ENCODE peak calls at places on chromosomes 1 and 21, in four cellular contexts. E is heart left ventricle, N is lower lobe of right lung, O is mammary epithelial cell. F is an unnamed sample.

GRCh38 chr1:157770442-157771043 is 6.4 kb downstream of the FCRL2 start:
- DNase-seq in E (no peak), N (no peak), O (no peak), F (no peak)

GRCh38 chr21:28337319-28337718 is 655.4 kb downstream of the LTN1 start:
- DNase-seq in E (no peak), N (no peak), O (peak), F (no peak)

GRCh38 chr1:169586395-169587255 is at the start of gene F5:
- DNase-seq in E (peak), N (peak), O (peak), F (peak)

GRCh38 chr1:209220048-209220524 is 363.4 kb upstream of the CAMK1G start:
- DNase-seq in E (no peak), N (no peak), O (peak), F (no peak)

GRCh38 chr1:212638419-212639151 is 30.0 kb downstream of the ATF3 start:
- DNase-seq in E (peak), N (no peak), O (no peak), F (no peak)

GRCh38 chr1:219733511-219733910 is 120.6 kb upstream of the ZC3H11B start:
- DNase-seq in E (no peak), N (no peak), O (no peak), F (no peak)

GRCh38 chr1:18618546-18619466 is 11.8 kb upstream of the PAX7 start:
- DNase-seq in E (no peak), N (no peak), O (peak), F (no peak)

GRCh38 chr1:151711940-151712339 is 4.7 kb downstream of the CELF3 start:
- DNase-seq in E (no peak), N (no peak), O (no peak), F (no peak)

GRCh38 chr1:203325418-203326091 is 20.2 kb downstream of the BTG2 start:
- DNase-seq in E (peak), N (peak), O (no peak), F (no peak)

GRCh38 chr1:8815582-8816285 is 1.7 kb downstream of the RERE start:
- DNase-seq in E (no peak), N (no peak), O (peak), F (no peak)

GRCh38 chr1:199956005-199956404 is 71.5 kb upstream of the NR5A2 start:
- DNase-seq in E (no peak), N (no peak), O (no peak), F (no peak)

GRCh38 chr21:37863842-37864241 is 52.4 kb downstream of the KCNJ6 start:
- DNase-seq in E (no peak), N (peak), O (no peak), F (no peak)

GRCh38 chr1:39694026-39694425 is 2.8 kb upstream of the HPCAL4 start:
- DNase-seq in E (no peak), N (no peak), O (no peak), F (no peak)

GRCh38 chr1:10529772-10530171 is 55.0 kb downstream of the PEX14 start:
- DNase-seq in E (no peak), N (no peak), O (no peak), F (no peak)
- H3K4me3 ChIP-seq in E (no peak), N (peak), O (no peak), F (no peak)

GRCh38 chr1:97135972-97136371 is 414.4 kb downstream of the PTBP2 start:
- DNase-seq in E (no peak), N (no peak), O (no peak), F (no peak)

GRCh38 chr1:97136971-97137370 is 415.4 kb downstream of the PTBP2 start:
- DNase-seq in E (no peak), N (no peak), O (no peak), F (no peak)

GRCh38 chr1:97139512-97139911 is 417.9 kb downstream of the PTBP2 start:
- DNase-seq in E (no peak), N (no peak), O (peak), F (no peak)

GRCh38 chr1:97137862-97138514 is 416.4 kb downstream of the PTBP2 start:
- DNase-seq in E (peak), N (no peak), O (peak), F (no peak)

DNA sequence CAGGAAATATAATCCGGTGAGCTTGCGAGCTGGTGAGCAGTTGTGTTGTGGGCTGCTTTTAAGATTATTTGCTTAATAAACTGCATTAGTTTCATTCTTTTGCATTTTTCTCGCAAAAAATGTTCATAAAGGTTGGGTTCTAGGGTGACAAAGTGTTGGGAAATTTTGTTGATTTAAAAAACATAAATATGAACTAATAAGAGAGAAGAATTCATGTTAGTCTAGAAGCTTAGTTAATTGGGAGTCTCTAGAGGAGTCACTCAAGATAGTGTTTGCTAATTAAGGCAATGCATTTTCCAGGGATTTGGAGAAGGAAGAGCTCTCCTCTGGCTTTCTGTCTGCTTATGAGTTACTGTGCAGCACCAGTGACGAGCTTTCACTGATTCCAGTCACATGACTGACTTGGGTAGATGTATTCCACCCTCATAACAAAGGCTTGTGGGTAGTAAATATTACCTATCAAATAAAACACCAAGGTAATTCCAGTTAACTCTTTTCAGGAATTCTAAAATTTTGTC is 417.0 kb downstream of the PTBP2 start:
- DNase-seq in E (no peak), N (no peak), O (no peak), F (no peak)
- H3K4me3 ChIP-seq in E (peak), N (no peak), O (no peak), F (no peak)

GRCh38 chr1:5623399-5623798 is 368.8 kb downstream of the NPHP4 start:
- DNase-seq in E (no peak), N (no peak), O (no peak), F (no peak)
- H3K4me3 ChIP-seq in E (no peak), N (no peak), O (no peak), F (no peak)

GRCh38 chr1:94726981-94727685 is 93.0 kb upstream of the SLC44A3 start:
- DNase-seq in E (no peak), N (no peak), O (peak), F (no peak)

GRCh38 chr1:94731891-94732290 is 88.3 kb upstream of the SLC44A3 start:
- DNase-seq in E (no peak), N (no peak), O (no peak), F (no peak)

GRCh38 chr1:94730450-94730849 is 89.7 kb upstream of the SLC44A3 start:
- DNase-seq in E (no peak), N (no peak), O (no peak), F (no peak)

GRCh38 chr1:94727846-94728715 is 92.1 kb upstream of the SLC44A3 start:
- DNase-seq in E (no peak), N (no peak), O (peak), F (peak)

DNA sequence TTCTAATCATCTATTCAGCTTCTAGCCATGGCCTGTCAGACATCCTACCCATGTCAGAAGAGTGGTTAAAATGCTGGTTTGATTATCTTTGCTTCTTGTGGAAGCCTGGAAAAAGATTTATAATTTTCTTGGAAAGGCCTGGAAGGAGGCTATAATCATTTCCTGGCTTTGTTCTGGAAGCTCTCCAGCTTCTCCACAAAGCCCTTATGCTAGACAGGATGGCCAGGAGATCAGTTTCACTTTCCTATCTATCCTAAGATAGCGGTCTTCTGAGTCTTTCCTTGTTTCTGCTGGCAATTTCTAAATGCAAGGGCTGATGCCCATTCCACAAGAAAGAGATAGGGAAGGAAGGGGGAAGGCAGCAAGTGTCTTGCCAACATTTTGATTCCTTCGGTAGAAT is 90.9 kb upstream of the SLC44A3 start:
- DNase-seq in E (no peak), N (no peak), O (no peak), F (no peak)
- H3K4me3 ChIP-seq in E (no peak), N (no peak), O (no peak), F (no peak)

GRCh38 chr1:64959973-64960372 is 6.4 kb downstream of the JAK1 start:
- DNase-seq in E (no peak), N (no peak), O (no peak), F (no peak)
- H3K4me3 ChIP-seq in E (no peak), N (no peak), O (no peak), F (no peak)

DNA sequence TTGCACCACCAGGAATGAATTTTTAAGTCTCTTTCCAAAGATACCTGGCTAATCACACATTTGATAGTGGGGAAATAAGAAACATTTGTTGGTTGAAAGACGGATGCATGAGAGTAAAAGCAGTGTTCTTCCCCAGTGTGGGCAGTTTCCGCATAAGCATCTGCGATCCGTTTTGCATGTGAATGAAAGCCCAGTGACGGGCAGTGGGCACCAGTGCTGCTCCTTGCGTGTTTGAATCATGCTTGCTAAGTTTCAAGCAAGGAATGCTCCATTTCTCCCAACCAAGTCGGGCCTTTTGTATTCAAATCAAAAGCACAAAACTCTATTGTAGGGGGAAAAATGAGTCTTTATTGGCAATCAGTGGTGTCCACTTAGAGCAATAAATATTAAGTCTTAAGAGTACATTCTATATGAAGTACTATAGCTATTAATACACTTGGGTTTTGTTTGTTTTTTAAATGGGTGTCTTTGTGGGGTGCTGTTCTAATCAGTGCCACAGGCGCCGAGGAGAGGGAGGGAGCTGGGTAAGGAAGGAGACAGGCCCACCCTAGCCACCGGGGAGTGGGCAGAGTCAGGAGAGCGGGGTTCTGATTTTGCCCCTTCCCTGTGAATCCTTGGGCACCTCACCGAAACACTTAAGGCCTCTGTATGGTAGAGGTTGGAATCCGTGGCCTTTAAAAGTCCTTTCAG is 750 bp upstream of the PTGFRN start:
- DNase-seq in E (no peak), N (no peak), O (no peak), F (no peak)
- H3K4me3 ChIP-seq in E (peak), N (peak), O (peak), F (peak)

GRCh38 chr21:29669416-29669815 is 270.4 kb downstream of the GRIK1 start:
- DNase-seq in E (no peak), N (no peak), O (no peak), F (no peak)
- H3K4me3 ChIP-seq in E (no peak), N (no peak), O (no peak), F (no peak)

GRCh38 chr1:20343937-20344302 is 53.2 kb downstream of the VWA5B1 start:
- DNase-seq in E (no peak), N (no peak), O (no peak), F (no peak)

GRCh38 chr1:20345419-20345818 is 54.7 kb downstream of the VWA5B1 start:
- DNase-seq in E (no peak), N (no peak), O (no peak), F (no peak)

GRCh38 chr1:20344738-20345137 is 54.1 kb downstream of the VWA5B1 start:
- DNase-seq in E (no peak), N (no peak), O (no peak), F (no peak)

GRCh38 chr1:20342294-20343148 is 51.8 kb downstream of the VWA5B1 start:
- DNase-seq in E (no peak), N (no peak), O (no peak), F (no peak)

DNA sequence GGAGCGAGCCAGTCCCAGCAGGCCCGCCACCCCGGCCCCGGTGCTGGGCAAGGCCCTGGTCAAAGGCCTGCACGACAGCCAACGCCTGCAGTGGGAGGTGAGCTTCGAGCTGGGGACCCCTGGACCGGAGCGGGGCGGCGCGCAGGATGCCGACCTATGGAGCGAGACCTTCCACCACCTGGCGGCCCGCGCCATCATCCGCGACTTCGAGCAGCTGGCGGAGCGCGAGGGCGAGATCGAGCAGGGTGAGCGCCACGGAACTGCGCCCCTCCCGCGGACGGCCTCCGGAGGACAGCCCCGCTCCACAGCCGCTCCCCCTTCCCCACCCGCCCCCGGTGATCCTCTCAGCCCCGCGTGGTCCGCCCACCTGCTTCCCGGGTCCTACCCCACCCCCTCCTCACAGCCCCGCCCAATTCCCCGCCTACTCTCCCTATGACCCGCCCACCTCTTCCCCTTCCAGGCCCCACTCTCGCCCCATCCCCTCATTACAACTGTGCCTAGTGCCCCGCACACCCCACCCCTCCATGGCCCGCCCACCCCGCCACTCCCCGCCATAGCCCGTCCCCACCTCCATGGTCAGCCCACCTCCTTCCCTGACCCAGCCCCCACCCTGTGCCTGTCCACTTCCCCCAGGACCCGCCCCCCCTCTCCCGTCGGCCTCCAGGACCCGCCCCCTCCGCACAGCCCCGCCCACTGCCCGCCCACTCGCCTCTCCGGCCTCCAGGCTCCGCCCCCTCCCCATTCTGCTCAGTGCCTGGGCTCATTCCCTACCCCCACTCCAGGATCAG is 52.7 kb downstream of the VWA5B1 start:
- DNase-seq in E (no peak), N (no peak), O (no peak), F (no peak)
- H3K4me3 ChIP-seq in E (peak), N (peak), O (no peak), F (no peak)

F was measured in RWPE2.